ENCODE peak calls at places on chromosomes 16 and 17, in six cellular contexts. G is cardiac muscle cell, B is testis, N is RWPE1, J is Peyer's patch, Z is GM23248. A is an unnamed sample.

GRCh38 chr16:361341-361871 is 8.9 kb upstream of the AXIN1 start:
- DNase-seq in B (no peak), G (no peak), Z (no peak), N (no peak), J (no peak), A (no peak)

GRCh38 chr17:70869402-70870085 is 700.2 kb downstream of the KCNJ2 start:
- DNase-seq in N (no peak), J (no peak), Z (no peak), G (no peak), B (no peak), A (no peak)

GRCh38 chr17:68821860-68822693 is 133.1 kb downstream of the ABCA8 start:
- DNase-seq in Z (peak; percentile 87), G (peak; percentile 81), J (no peak), B (no peak), N (peak; percentile 90), A (peak; percentile 69)

GRCh38 chr16:726438-727290 is at the start of the genes CCDC78 and HAGHL:
- DNase-seq in G (peak; percentile 56), B (peak; percentile 63), N (no peak), Z (peak; percentile 63), J (peak; percentile 65), A (no peak)

GRCh38 chr16:6157806-6158205 is 1060.2 kb upstream of the EEF2KMT start:
- DNase-seq in G (no peak), J (no peak), N (no peak), B (no peak), Z (no peak), A (no peak)

GRCh38 chr17:63843387-63844292 is 1.2 kb upstream of the SMARCD2 start:
- DNase-seq in Z (peak; percentile 85), B (peak; percentile 69), N (no peak), J (peak; percentile 41), G (peak; percentile 96), A (no peak)

GRCh38 chr16:56789360-56789759 is 59.4 kb downstream of the NUP93 start:
- DNase-seq in G (peak; percentile 58), N (peak; percentile 38), B (peak; percentile 50), J (peak; percentile 57), Z (peak; percentile 60), A (peak; percentile 8)

GRCh38 chr17:77376795-77377751 is 236.3 kb downstream of the SEC14L1 start:
- DNase-seq in N (no peak), Z (no peak), B (peak; percentile 91), J (no peak), G (peak; percentile 91), A (no peak)

GRCh38 chr17:58248955-58249269 is 10.5 kb downstream of the LPO start:
- DNase-seq in B (no peak), G (no peak), Z (no peak), N (no peak), J (no peak), A (no peak)

GRCh38 chr16:6279261-6279660 is 1053.4 kb upstream of the RBFOX1 start:
- DNase-seq in B (no peak), G (no peak), N (no peak), Z (no peak), J (no peak), A (no peak)

GRCh38 chr17:64993867-64994266 is 62.7 kb downstream of the GNA13 start:
- DNase-seq in B (no peak), J (no peak), G (no peak), N (no peak), Z (no peak), A (no peak)

GRCh38 chr17:44359001-44359400 is 4.7 kb downstream of the FAM171A2 start:
- DNase-seq in B (no peak), N (no peak), G (no peak), J (no peak), Z (no peak), A (no peak)

GRCh38 chr17:77974396-77974795 is 15.9 kb downstream of the TNRC6C start:
- DNase-seq in Z (no peak), B (no peak), G (no peak), J (no peak), N (no peak), A (no peak)

GRCh38 chr17:60535382-60536279 is 9.6 kb upstream of the APPBP2 start:
- DNase-seq in J (no peak), N (no peak), G (no peak), B (no peak), Z (peak; percentile 70), A (no peak)

GRCh38 chr16:53068423-53068833 is 13.6 kb downstream of the CHD9 start:
- DNase-seq in Z (no peak), B (no peak), J (no peak), N (no peak), G (no peak), A (no peak)

GRCh38 chr16:28834349-28834748 is 11.6 kb downstream of the ATXN2L start:
- DNase-seq in J (no peak), B (no peak), G (no peak), Z (no peak), N (no peak), A (no peak)

GRCh38 chr17:50207792-50208567 is 6.5 kb upstream of the COL1A1 start:
- DNase-seq in G (no peak), B (no peak), J (peak; percentile 38), N (no peak), Z (no peak), A (no peak)

DNA sequence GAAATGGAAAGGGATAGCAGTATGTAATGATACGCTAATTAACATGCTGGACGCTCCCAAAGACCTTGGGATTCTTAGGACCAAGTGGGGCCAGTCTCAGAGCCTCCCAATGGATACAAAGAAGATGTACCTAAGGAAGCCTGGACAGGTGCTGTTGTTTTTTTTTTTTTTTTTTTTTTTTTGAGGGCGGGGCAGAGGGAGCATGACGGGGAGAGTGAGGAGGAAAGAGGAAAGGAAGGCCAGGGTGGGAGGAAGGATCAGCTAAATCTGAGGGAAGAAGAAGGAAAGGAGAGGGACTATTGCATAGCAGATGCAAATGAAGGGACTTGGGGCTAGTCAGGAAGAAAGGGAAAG is 2.5 kb downstream of the VAMP2 start:
- DNase-seq in G (no peak), N (no peak), Z (no peak), B (no peak), J (no peak), A (no peak)
- H3K27ac ChIP-seq in G (no peak overlapping the region), N (peak overlapping the region; percentile 98), Z (no peak overlapping the region), B (peak overlapping the region; percentile 100), J (peak overlapping the region; percentile 100), A (peak overlapping the region; percentile 37)

GRCh38 chr16:85601730-85602401 is 11.3 kb upstream of the GSE1 start:
- DNase-seq in N (no peak), Z (peak; percentile 54), G (no peak), B (peak; percentile 71), J (no peak), A (no peak)
- H3K27ac ChIP-seq in N (peak overlapping the region; percentile 40), Z (no peak overlapping the region), G (peak overlapping the region; percentile 82), B (peak overlapping the region; percentile 9), J (peak overlapping the region; percentile 42), A (no peak overlapping the region)

DNA sequence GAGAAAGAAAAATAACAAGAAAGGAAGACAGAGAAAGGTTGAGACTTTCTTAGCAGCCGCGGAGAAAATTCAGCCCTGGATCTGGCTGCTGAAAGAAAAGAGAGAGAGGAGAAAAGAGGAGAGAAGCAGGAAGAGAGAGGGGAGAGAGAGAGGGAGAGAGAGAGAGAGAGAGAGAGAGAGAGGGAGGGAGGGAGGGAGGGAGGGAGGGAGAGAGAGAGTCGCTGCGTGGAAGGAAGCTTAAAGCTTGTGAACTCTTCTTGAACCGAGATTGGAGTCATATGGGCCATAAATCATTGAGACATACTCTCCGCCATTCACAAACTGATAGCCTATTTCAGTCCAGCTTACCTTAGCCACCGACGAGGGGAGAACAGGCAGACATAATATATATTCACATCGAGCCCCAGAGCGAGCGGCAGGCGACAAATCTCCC is 10.3 kb upstream of the HOXB2 start:
- DNase-seq in J (no peak), N (peak; percentile 54), B (no peak), G (peak; percentile 88), Z (peak; percentile 77), A (peak; percentile 87)
- H3K27ac ChIP-seq in J (peak overlapping the region; percentile 96), N (peak overlapping the region; percentile 70), B (no peak overlapping the region), G (peak overlapping the region; percentile 91), Z (peak overlapping the region; percentile 39), A (peak overlapping the region; percentile 65)

GRCh38 chr17:11555530-11555929 is 42.7 kb upstream of the DNAH9 start:
- DNase-seq in G (no peak), Z (no peak), J (no peak), N (no peak), B (no peak), A (no peak)
- H3K27ac ChIP-seq in G (no peak overlapping the region), Z (no peak overlapping the region), J (no peak overlapping the region), N (no peak overlapping the region), B (no peak overlapping the region), A (no peak overlapping the region)

GRCh38 chr17:40344321-40345160 is 20.0 kb downstream of the GJD3 start:
- DNase-seq in B (no peak), G (no peak), N (no peak), J (no peak), Z (peak; percentile 51), A (no peak)
- H3K27ac ChIP-seq in B (peak overlapping the region; percentile 83), G (peak overlapping the region; percentile 96), N (peak overlapping the region; percentile 96), J (peak overlapping the region; percentile 96), Z (peak overlapping the region; percentile 83), A (peak overlapping the region; percentile 61)

GRCh38 chr17:73393381-73393780 is 81.6 kb upstream of the CDC42EP4 start:
- DNase-seq in B (no peak), Z (no peak), J (no peak), N (no peak), G (no peak), A (no peak)
- H3K27ac ChIP-seq in B (no peak overlapping the region), Z (no peak overlapping the region), J (no peak overlapping the region), N (no peak overlapping the region), G (no peak overlapping the region), A (no peak overlapping the region)

A was measured in epithelial cell of prostate.